ENCODE peak calls at places on chromosome X, in five cellular contexts. X is heart left ventricle, E is HFF-Myc, M is OCI-LY7, B is kidney epithelial cell. K is an unnamed sample.

GRCh38 chrX:43716696-43717095 is 60.6 kb downstream of the MAOA start:
- DNase-seq in M (no peak), X (no peak), B (no peak), E (no peak), K (no peak)

GRCh38 chrX:78316310-78316709 is 11.1 kb downstream of the CYSLTR1 start:
- DNase-seq in E (no peak), X (no peak), M (no peak), B (no peak), K (no peak)

GRCh38 chrX:18348047-18348446 is 6.4 kb downstream of the SCML2 start:
- DNase-seq in E (no peak), B (no peak), M (no peak), X (no peak), K (no peak)

GRCh38 chrX:40147399-40148188 is 49.8 kb upstream of the BCOR start:
- DNase-seq in B (no peak), M (no peak), X (no peak), E (no peak), K (no peak)

GRCh38 chrX:16839852-16840460 is 30.2 kb downstream of the RBBP7 start:
- DNase-seq in B (no peak), X (no peak), M (no peak), E (no peak), K (no peak)

GRCh38 chrX:141917801-141918200 is 14.1 kb downstream of the MAGEC1 start:
- DNase-seq in B (no peak), X (no peak), M (no peak), E (no peak), K (no peak)

GRCh38 chrX:148156986-148157385 is 175.8 kb downstream of the FMR1NB start:
- DNase-seq in M (no peak), X (no peak), B (no peak), E (no peak), K (no peak)

GRCh38 chrX:154017766-154018517 is 1.8 kb downstream of the IRAK1 start:
- DNase-seq in B (no peak), X (no peak), M (no peak), E (no peak), K (no peak)

GRCh38 chrX:138897621-138898492 is 186.3 kb upstream of the FGF13 start:
- DNase-seq in M (no peak), B (no peak), X (no peak), E (no peak), K (peak)

GRCh38 chrX:15529165-15529564 is 28.6 kb downstream of the BMX start:
- DNase-seq in B (no peak), X (no peak), M (no peak), E (no peak), K (no peak)

GRCh38 chrX:15497865-15498264 is 2.7 kb upstream of the BMX start:
- DNase-seq in B (no peak), X (no peak), E (no peak), M (peak), K (peak)

GRCh38 chrX:9207142-9207541 is 173.2 kb upstream of the FAM9B start:
- DNase-seq in B (no peak), M (no peak), X (no peak), E (no peak), K (no peak)

GRCh38 chrX:9148626-9149385 is 114.9 kb upstream of the FAM9B start:
- DNase-seq in B (no peak), E (no peak), M (no peak), X (no peak), K (no peak)

GRCh38 chrX:13770013-13770412 is 35.5 kb downstream of the OFD1 start:
- DNase-seq in B (no peak), E (no peak), X (no peak), M (no peak), K (no peak)

GRCh38 chrX:111728096-111728495 is 47.1 kb downstream of the ALG13 start:
- DNase-seq in B (peak), X (no peak), E (no peak), M (no peak), K (no peak)

GRCh38 chrX:2679534-2680485 is 11.3 kb upstream of the CD99 start:
- DNase-seq in M (no peak), E (no peak), X (no peak), B (no peak), K (peak)

GRCh38 chrX:153557618-153558017 is 40.2 kb downstream of the ATP2B3 start:
- DNase-seq in X (no peak), M (peak), E (no peak), B (no peak), K (no peak)

GRCh38 chrX:138463476-138463875 is 248.0 kb downstream of the FGF13 start:
- DNase-seq in M (no peak), B (no peak), X (no peak), E (no peak), K (no peak)

GRCh38 chrX:69066966-69067525 is 98.2 kb downstream of the PJA1 start:
- DNase-seq in E (no peak), M (no peak), B (no peak), X (no peak), K (no peak)

GRCh38 chrX:8849462-8849861 is 48.3 kb upstream of the FAM9A start:
- DNase-seq in B (no peak), E (no peak), M (no peak), X (no peak), K (no peak)

GRCh38 chrX:108299101-108299591 is 139.1 kb downstream of the COL4A6 start:
- DNase-seq in B (peak), X (no peak), E (no peak), M (no peak), K (no peak)

GRCh38 chrX:55220119-55220794 is at the start of gene PAGE5:
- DNase-seq in E (no peak), X (no peak), B (no peak), M (no peak), K (no peak)

GRCh38 chrX:150548684-150549083 is 19.7 kb upstream of the MTM1 start:
- DNase-seq in E (no peak), X (no peak), M (no peak), B (no peak), K (no peak)

GRCh38 chrX:37454537-37455285 is 105.5 kb downstream of the PRRG1 start:
- DNase-seq in M (no peak), E (no peak), B (peak), X (no peak), K (peak)

GRCh38 chrX:21728276-21728968 is 29.5 kb downstream of the SMPX start:
- DNase-seq in X (no peak), E (no peak), B (no peak), M (no peak), K (no peak)

GRCh38 chrX:123277821-123278220 is 93.7 kb downstream of the GRIA3 start:
- DNase-seq in E (no peak), B (no peak), M (no peak), X (no peak), K (no peak)

DNA sequence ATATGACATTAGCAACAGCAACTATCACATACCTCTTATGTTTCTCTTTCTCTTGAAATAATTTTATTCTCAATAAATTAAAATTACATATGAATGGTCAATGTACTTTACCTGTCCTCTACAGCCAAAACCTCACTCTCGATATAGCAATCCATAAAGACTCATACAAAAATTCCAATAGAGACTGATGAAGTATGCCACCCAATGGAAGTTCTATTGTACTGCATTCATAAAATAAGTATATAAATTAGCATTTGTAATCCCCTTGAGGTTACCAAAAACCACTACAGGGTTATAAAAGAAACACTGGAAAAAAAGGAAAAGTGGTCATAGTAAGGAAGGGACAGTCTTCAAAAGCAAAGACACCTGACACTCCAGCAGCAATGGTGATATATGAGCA is 32.8 kb downstream of the CLDN2 start:
- DNase-seq in B (no peak), M (peak), X (no peak), E (no peak), K (no peak)
- TF ChIP-seq CTCF in B (peak), M (peak), X (peak), E (peak), K (peak)

GRCh38 chrX:129781134-129782014 is 1.6 kb downstream of the SASH3 start:
- DNase-seq in E (no peak), B (no peak), M (peak), X (peak), K (no peak)
- H3K4me3 ChIP-seq in E (no peak), B (no peak), M (peak), X (no peak), K (no peak)

GRCh38 chrX:104347860-104348259 is 93.1 kb upstream of the ESX1 start:
- DNase-seq in B (peak), M (no peak), E (no peak), X (no peak), K (no peak)
- TF ChIP-seq CTCF in B (no peak), M (no peak), E (no peak), X (no peak), K (no peak)

GRCh38 chrX:87798039-87798438 is 280.4 kb downstream of the KLHL4 start:
- DNase-seq in E (no peak), M (no peak), B (no peak), X (no peak), K (no peak)
- H3K4me3 ChIP-seq in E (no peak), M (no peak), B (no peak), X (no peak), K (no peak)

GRCh38 chrX:122087353-122087752 is 1039.9 kb downstream of the GLUD2 start:
- DNase-seq in M (no peak), B (no peak), X (no peak), E (no peak), K (no peak)

GRCh38 chrX:122094611-122095010 is 1047.2 kb downstream of the GLUD2 start:
- DNase-seq in E (no peak), M (no peak), B (no peak), X (no peak), K (no peak)

GRCh38 chrX:122091571-122091970 is 1044.2 kb downstream of the GLUD2 start:
- DNase-seq in E (no peak), X (no peak), B (no peak), M (no peak), K (no peak)

GRCh38 chrX:122092978-122093377 is 1045.6 kb downstream of the GLUD2 start:
- DNase-seq in E (no peak), B (no peak), X (no peak), M (no peak), K (no peak)
- TF ChIP-seq CTCF in E (no peak), B (no peak), X (no peak), M (no peak), K (no peak)

GRCh38 chrX:114952696-114953095 is 64.7 kb downstream of the IL13RA2 start:
- DNase-seq in X (no peak), M (no peak), E (no peak), B (no peak), K (no peak)
- H3K4me3 ChIP-seq in X (no peak), M (no peak), E (no peak), B (no peak), K (no peak)

DNA sequence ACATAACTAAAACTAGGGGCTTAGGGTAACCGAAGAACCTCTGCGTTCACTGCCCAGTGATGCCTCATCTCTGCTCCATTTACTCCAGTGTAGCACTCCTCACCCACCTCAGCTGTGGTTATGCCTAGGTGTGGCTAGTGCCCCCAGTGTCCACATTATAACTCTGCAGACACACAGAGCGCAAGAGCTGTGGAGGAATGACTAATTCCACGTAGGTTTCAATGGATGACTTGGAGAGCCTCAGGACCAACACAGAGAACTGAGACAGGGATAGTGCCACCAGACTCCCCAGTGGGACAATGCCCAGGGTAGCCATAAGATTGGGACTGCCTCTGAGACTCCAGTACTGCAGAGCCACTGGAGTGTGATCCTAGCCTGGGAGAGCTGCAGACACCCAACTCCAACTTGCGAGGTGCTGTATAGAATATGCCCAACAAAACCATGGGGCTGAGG is 542.4 kb upstream of the DIPK2B start:
- DNase-seq in E (no peak), X (no peak), B (no peak), M (no peak), K (no peak)
- TF ChIP-seq CTCF in E (peak), X (no peak), B (peak), M (no peak), K (peak)

DNA sequence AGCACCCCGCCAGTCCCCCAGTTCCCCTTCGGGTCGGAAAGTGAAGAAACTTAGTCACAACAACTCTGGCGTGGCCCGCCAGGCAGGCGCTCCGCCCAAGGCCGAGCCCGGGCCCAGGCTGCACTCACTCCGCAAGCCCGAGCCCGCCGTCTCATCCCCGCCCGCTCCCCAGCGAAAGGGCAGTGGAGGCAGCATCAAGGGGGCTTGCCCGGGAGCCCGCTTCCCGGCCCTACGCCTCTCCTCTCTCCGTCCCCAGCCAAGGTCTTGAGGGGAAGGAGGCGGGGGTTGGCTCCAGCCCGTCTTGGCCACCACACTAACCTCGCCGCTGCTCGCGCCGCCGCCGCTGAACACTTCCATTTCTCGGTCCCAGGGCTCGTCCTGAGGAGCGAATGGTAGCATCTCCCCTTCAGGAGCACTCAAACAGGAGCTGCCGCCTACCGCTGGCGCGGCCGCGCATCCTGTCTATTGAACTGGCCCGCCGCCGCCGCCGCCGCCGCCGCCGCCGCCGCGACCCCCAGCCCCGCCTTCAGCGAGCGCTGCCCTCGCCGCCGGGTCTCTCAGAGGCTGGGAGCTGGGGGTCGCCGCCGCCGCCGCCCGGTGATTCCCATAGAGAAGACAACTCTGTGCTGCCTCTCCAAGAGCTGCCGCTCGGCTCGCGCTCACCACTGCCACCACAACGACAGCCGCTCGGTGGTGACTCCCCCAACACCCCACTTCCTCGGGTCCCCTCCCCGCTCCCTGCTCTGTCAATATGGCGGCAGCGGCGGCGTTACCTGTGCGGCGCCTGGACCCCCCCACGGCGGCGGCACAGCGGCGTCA is at the start of gene RPS6KA6:
- DNase-seq in B (no peak), M (no peak), X (peak), E (no peak), K (no peak)
- H3K4me3 ChIP-seq in B (peak), M (no peak), X (peak), E (peak), K (peak)

DNA sequence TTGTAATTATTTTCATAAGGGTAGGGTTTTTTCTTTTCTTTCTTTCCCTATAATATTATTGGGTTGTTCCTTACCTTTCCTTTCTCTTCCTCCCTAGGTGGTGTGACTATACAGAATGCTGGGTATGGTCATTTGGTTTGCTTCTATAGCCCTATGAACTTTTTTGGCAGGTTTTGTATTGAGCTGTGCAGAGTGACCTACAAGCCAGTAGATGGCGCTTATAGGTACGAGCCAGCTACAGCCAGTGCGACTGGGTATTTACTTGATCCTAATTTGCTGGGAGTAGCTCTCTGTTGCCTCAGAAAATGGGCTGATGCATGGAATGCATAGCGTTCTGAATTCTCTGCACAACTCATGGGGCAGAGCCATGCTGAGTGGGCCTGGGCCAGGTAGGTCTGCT is 423.3 kb downstream of the MAGEE1 start:
- DNase-seq in M (peak), E (no peak), X (no peak), B (no peak), K (no peak)
- TF ChIP-seq CTCF in M (peak), E (no peak), X (no peak), B (no peak), K (no peak)

DNA sequence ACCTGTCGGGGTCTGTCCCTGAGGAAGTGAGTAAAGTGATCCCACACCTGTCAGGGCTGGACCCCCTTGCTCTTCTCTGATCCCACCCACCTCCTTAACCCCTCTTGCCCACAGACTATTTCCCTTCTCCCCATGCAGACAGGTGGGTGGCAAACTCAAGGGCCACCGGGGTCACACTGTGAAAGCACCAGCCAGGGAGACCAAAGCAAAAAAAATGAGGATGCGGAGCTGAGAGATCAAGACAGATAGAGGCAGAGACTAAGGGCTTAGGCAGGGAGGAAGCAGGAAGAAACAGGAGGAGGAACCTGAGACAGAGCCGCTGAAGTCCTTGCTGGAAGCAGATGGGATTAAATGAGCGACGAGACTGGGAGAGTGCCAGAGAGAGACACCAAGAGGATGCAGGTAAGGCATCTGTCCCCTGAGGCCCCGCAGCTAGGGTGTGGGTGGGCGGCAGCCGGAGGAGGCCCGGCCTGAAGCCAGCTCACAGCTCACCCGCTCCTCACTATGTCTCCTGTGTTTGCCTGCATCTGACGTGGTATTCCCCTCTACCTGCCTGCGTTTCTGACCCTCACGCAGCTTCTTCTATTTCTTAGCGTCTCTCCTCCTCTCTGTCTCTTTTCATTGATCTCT is 7.2 kb downstream of the TIMM17B start:
- DNase-seq in B (no peak), X (no peak), M (no peak), E (no peak), K (no peak)
- H3K4me3 ChIP-seq in B (peak), X (peak), M (peak), E (peak), K (peak)

K was measured in astrocyte of the cerebellum.